ENCODE peak calls at places on chromosomes 5 and 9, in six cellular contexts. J, F, T, R, G and L are unnamed samples.

GRCh38 chr5:137207023-137207760 is 291.9 kb downstream of the SPOCK1 start:
- DNase-seq in J (no peak), F (no peak), T (peak), R (no peak), G (no peak), L (no peak)

GRCh38 chr5:122192883-122193496 is 63.6 kb downstream of the ZNF474 start:
- DNase-seq in J (peak), F (peak), T (peak), R (peak), G (no peak), L (no peak)

GRCh38 chr5:41764650-41765049 is 105.6 kb downstream of the OXCT1 start:
- DNase-seq in J (no peak), F (no peak), T (no peak), R (no peak), G (no peak), L (no peak)

GRCh38 chr5:11385901-11386293 is 518.3 kb downstream of the CTNND2 start:
- DNase-seq in J (no peak), F (no peak), T (no peak), R (no peak), G (no peak), L (no peak)

GRCh38 chr5:143187495-143187894 is 216.0 kb downstream of the NR3C1 start:
- DNase-seq in J (no peak), F (no peak), T (no peak), R (no peak), G (no peak), L (no peak)

GRCh38 chr9:114347675-114348074 is 18.0 kb downstream of the ORM2 start:
- DNase-seq in J (no peak), F (no peak), T (no peak), R (no peak), G (no peak), L (no peak)

GRCh38 chr5:86974910-86975309 is 292.8 kb upstream of the RASA1 start:
- DNase-seq in J (no peak), F (peak), T (no peak), R (no peak), G (no peak), L (no peak)

GRCh38 chr9:102506391-102506790 is 488.7 kb upstream of the CYLC2 start:
- DNase-seq in J (no peak), F (no peak), T (no peak), R (no peak), G (no peak), L (no peak)

GRCh38 chr9:100598641-100599145 is 20.8 kb downstream of the CAVIN4 start:
- DNase-seq in J (peak), F (peak), T (peak), R (peak), G (peak), L (peak)

GRCh38 chr5:130198927-130199326 is 294.7 kb downstream of the CHSY3 start:
- DNase-seq in J (peak), F (peak), T (no peak), R (no peak), G (no peak), L (no peak)

GRCh38 chr5:151214614-151215545 is 9.0 kb downstream of the CCDC69 start:
- DNase-seq in J (peak), F (no peak), T (no peak), R (peak), G (peak), L (no peak)

GRCh38 chr5:79236970-79237734 is 1.2 kb downstream of the JMY start:
- DNase-seq in J (peak), F (peak), T (peak), R (peak), G (no peak), L (peak)

GRCh38 chr5:132224721-132225120 is 2.9 kb downstream of the P4HA2 start:
- DNase-seq in J (no peak), F (peak), T (no peak), R (no peak), G (no peak), L (no peak)

GRCh38 chr5:80481019-80481893 is 6.6 kb upstream of the FAM151B start:
- DNase-seq in J (peak), F (peak), T (peak), R (peak), G (no peak), L (peak)

GRCh38 chr5:174816858-174817257 is 92.5 kb downstream of the MSX2 start:
- DNase-seq in J (no peak), F (peak), T (no peak), R (no peak), G (no peak), L (no peak)

GRCh38 chr9:7454490-7455110 is 345.0 kb downstream of the DMAC1 start:
- DNase-seq in J (no peak), F (no peak), T (no peak), R (no peak), G (no peak), L (no peak)

GRCh38 chr9:133113163-133113927 is 7.7 kb downstream of the RALGDS start:
- DNase-seq in J (no peak), F (peak), T (no peak), R (no peak), G (no peak), L (no peak)

GRCh38 chr9:18390393-18390792 is 83.6 kb upstream of the ADAMTSL1 start:
- DNase-seq in J (no peak), F (peak), T (no peak), R (no peak), G (no peak), L (peak)

GRCh38 chr5:132103380-132103951 is 29.9 kb downstream of the CSF2 start:
- DNase-seq in J (peak), F (peak), T (peak), R (peak), G (peak), L (peak)

GRCh38 chr5:137152616-137153015 is 346.5 kb downstream of the SPOCK1 start:
- DNase-seq in J (no peak), F (no peak), T (no peak), R (no peak), G (no peak), L (no peak)

GRCh38 chr5:149424371-149425315 is 45.6 kb upstream of the IL17B start:
- DNase-seq in J (no peak), F (no peak), T (no peak), R (no peak), G (no peak), L (no peak)

GRCh38 chr5:58022055-58022454 is 437.8 kb downstream of the PLK2 start:
- DNase-seq in J (no peak), F (peak), T (no peak), R (no peak), G (no peak), L (peak)

GRCh38 chr5:147568710-147569109 is 58.8 kb upstream of the DPYSL3 start:
- DNase-seq in J (no peak), F (no peak), T (no peak), R (no peak), G (no peak), L (no peak)

GRCh38 chr5:124403281-124403680 is 343.2 kb downstream of the ZNF608 start:
- DNase-seq in J (no peak), F (no peak), T (no peak), R (no peak), G (no peak), L (no peak)

GRCh38 chr5:18333841-18334240 is 699.6 kb downstream of the TAF11L14 start:
- DNase-seq in J (no peak), F (no peak), T (no peak), R (no peak), G (no peak), L (no peak)

GRCh38 chr9:133690111-133690561 is 48.0 kb downstream of the SARDH start:
- DNase-seq in J (no peak), F (no peak), T (no peak), R (no peak), G (no peak), L (no peak)

GRCh38 chr9:1458503-1458902 is 408.3 kb downstream of the DMRT2 start:
- DNase-seq in J (no peak), F (peak), T (no peak), R (no peak), G (no peak), L (peak)

GRCh38 chr5:135039526-135040296 is 5.7 kb upstream of the PITX1 start:
- DNase-seq in J (no peak), F (no peak), T (no peak), R (no peak), G (no peak), L (no peak)

GRCh38 chr9:16656432-16657169 is 213.9 kb downstream of the BNC2 start:
- DNase-seq in J (no peak), F (no peak), T (no peak), R (no peak), G (no peak), L (no peak)

GRCh38 chr9:16217933-16218830 is 652.3 kb downstream of the BNC2 start:
- DNase-seq in J (no peak), F (peak), T (no peak), R (no peak), G (no peak), L (peak)

GRCh38 chr9:75090579-75090978 is 2.3 kb downstream of the OSTF1 start:
- DNase-seq in J (no peak), F (no peak), T (no peak), R (no peak), G (no peak), L (no peak)

GRCh38 chr9:75087279-75087823 is 604 bp downstream of the NMRK1 start:
- DNase-seq in J (peak), F (peak), T (peak), R (peak), G (no peak), L (peak)

GRCh38 chr9:75089369-75089766 is 1.1 kb downstream of the OSTF1 start:
- DNase-seq in J (no peak), F (no peak), T (no peak), R (no peak), G (no peak), L (no peak)

GRCh38 chr9:75087824-75088645 is at the start of the genes NMRK1 and OSTF1:
- DNase-seq in J (peak), F (peak), T (peak), R (peak), G (peak), L (peak)

DNA sequence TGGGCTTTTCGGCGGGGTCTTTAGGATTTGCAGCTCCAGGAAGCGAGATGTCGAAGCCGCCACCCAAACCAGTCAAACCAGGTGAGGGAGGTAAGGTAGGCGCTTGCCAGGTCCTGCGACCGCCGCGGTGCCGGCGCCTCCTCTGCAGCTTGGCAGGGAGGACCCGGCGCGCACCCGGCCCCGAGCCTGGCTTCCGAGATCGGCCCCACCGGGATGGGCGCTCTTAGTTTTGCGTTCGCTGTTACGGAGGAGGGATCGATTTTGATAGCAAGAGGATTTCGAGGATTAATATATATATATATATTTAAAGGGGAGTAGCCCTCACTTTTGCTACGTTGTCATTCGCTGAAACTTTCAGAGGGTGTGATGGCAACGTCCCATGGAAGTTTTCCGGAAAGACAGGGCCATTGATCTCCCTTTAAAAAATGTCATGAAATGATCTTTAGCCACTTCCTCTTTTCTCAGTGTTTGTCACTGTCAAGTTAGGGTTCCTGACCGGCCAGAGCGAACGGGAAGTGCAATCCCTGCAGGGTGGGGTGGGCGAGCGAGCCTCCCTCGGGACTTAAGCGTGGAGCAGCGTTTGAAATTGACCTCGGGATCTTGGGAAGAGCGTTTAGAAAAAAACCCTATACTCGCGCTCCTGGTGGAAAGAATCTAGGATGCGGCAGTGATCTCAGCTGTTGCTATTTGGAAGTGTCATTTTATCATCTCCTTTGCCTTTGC is 493 bp downstream of the OSTF1 start:
- DNase-seq in J (peak), F (peak), T (peak), R (no peak), G (peak), L (peak)
- H3K4me3 ChIP-seq in J (peak), F (peak), T (peak), R (peak), G (peak), L (peak)

GRCh38 chr5:156427315-156427714 is 100.4 kb downstream of the SGCD start:
- DNase-seq in J (no peak), F (no peak), T (no peak), R (no peak), G (no peak), L (no peak)

GRCh38 chr5:156420665-156421064 is 93.7 kb downstream of the SGCD start:
- DNase-seq in J (no peak), F (no peak), T (no peak), R (no peak), G (no peak), L (no peak)

GRCh38 chr5:156423597-156423996 is 96.6 kb downstream of the SGCD start:
- DNase-seq in J (no peak), F (no peak), T (no peak), R (no peak), G (no peak), L (no peak)

DNA sequence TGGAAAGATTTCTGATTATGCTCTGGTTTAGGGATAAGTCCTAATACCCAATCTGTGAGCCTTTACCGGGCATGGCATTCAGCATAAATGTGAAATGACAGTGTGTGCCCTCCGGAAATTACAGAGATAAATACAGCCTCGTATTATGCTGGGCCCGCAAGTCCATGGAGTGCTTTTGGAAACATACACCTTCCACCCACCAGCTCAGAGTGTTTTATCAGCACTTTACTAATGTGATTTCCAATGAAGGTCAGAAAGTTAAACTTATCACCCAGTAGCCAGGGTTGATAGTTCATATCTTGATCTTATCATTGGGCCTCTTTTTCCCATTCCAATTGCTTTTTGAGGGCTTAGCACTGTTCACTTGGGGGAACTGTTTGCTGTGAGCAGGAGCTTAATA is 94.8 kb downstream of the SGCD start:
- DNase-seq in J (no peak), F (no peak), T (no peak), R (no peak), G (no peak), L (no peak)
- H3K4me3 ChIP-seq in J (no peak), F (no peak), T (no peak), R (no peak), G (no peak), L (no peak)

DNA sequence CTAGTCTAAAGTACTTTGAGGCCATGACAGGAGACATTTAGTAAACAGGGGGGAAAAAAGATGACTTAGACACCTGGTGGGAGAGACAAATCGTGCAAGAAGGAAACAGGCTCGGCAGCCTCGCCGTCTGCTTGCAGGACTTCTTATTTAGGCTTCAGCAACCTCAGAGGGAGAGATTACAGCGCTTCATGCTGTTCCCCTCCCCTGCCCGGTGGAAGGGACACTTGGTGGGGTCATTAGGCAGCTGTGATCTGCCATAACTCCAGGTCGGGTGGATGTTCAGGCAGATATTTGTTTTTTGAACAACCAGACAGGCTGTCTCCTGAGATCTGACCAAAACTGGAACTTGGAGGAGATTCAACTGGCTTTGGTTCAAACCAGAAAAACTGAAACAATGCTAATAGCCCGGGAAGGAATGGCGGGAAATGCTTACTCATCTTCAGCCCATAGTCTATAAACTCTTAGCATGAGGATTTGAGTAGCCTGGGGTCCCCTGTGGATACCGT is 38.1 kb upstream of the CD180 start:
- DNase-seq in J (no peak), F (peak), T (no peak), R (no peak), G (no peak), L (peak)
- H3K4me3 ChIP-seq in J (no peak), F (no peak), T (no peak), R (no peak), G (peak), L (no peak)

GRCh38 chr5:172799416-172799815 is 28.4 kb upstream of the DUSP1 start:
- DNase-seq in J (no peak), F (no peak), T (no peak), R (no peak), G (no peak), L (no peak)

GRCh38 chr5:172796306-172796705 is 25.3 kb upstream of the DUSP1 start:
- DNase-seq in J (no peak), F (no peak), T (no peak), R (no peak), G (no peak), L (no peak)

GRCh38 chr5:172800088-172800551 is 29.1 kb upstream of the DUSP1 start:
- DNase-seq in J (no peak), F (peak), T (no peak), R (no peak), G (peak), L (peak)

GRCh38 chr5:172797800-172798199 is 26.8 kb upstream of the DUSP1 start:
- DNase-seq in J (no peak), F (peak), T (no peak), R (no peak), G (no peak), L (no peak)

GRCh38 chr5:172798422-172799215 is 27.6 kb upstream of the DUSP1 start:
- DNase-seq in J (no peak), F (peak), T (no peak), R (no peak), G (peak), L (peak)
- H3K4me3 ChIP-seq in J (no peak), F (peak), T (no peak), R (no peak), G (no peak), L (no peak)

DNA sequence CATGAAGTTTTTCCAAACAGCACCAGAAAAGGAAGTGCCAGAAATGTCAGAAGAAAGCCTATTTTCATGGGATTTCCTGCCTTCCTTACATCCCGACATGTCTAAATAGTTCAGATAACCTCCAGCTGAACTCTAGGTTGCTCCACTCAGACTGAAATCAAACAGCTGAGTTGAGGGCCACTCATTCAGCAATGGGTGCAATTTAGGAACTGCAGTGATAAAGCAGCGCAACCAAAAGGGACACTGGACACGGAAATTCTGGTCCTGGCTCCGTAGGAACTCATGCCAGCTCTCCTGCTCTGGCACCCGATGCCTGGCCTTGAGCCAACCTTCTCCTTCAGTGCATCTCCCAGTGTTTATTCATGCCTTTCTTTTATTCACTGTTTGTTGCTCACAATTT is 127.1 kb downstream of the PDE4D start:
- DNase-seq in J (no peak), F (no peak), T (peak), R (no peak), G (no peak), L (peak)
- H3K4me3 ChIP-seq in J (no peak), F (no peak), T (no peak), R (no peak), G (no peak), L (no peak)

DNA sequence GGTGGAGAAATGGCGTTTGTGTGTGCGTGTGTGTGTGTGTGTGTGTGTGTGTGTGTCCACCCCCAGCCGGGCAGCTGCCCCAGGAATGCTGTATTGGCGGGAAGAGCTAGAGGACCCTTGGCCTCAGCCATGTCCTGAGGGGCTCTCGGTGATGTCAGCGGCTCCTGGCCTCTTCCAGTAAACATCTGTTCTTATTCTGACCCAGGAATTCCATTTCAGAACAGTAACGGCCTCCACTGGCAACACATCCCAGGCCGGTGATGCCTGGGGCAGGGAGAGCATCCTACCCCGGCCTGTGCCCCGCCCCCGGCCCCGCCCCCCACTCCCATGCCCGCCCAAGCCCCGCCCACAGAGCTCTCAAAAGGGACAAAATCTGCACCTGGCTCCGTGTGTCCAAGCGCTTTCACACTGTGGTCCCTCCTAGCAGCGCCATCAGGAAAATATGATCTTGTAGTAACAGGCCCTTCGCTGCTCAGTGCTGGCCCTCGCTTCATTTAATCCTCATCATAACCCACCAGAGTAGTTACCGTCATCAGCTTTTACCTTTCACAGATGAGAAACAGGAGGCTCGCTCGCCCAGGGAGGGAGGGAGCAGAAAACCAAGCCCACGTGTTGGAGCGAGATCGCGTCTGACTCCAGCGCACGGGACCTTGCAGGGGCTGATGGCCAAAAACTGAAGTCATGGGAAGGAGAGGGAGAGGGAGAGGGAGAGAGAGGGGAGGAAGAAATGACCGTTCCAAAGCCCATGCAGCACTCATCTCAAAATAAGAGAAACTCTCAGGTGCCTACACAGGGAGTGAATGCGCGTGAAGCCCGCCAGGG is 18.9 kb downstream of the ADAMTS2 start:
- DNase-seq in J (no peak), F (peak), T (no peak), R (no peak), G (peak), L (no peak)
- H3K4me3 ChIP-seq in J (no peak), F (peak), T (no peak), R (no peak), G (no peak), L (no peak)

GRCh38 chr5:140261403-140262171 is 41.3 kb downstream of the PFDN1 start:
- DNase-seq in J (no peak), F (peak), T (peak), R (peak), G (peak), L (peak)
- H3K4me3 ChIP-seq in J (no peak), F (peak), T (no peak), R (no peak), G (no peak), L (no peak)